ENCODE peak calls at places on chromosomes 12 and 14, in ten cellular contexts. One of them, this sample, is unnamed.

GRCh38 chr14:55446833-55447232 is 6.4 kb upstream of the TBPL2 start:
- DNase-seq in sigmoid colon: no peak
- DNase-seq in RWPE1: peak
- DNase-seq in heart left ventricle: no peak
- DNase-seq in heart right ventricle: no peak
- DNase-seq in upper lobe of right lung: no peak
- DNase-seq in fibroblast of mammary gland: peak
- DNase-seq in GM20000: no peak
- DNase-seq in foreskin keratinocyte: peak
- DNase-seq in progenitor cell of endocrine pancreas: no peak
- DNase-seq in this sample: no peak

GRCh38 chr14:21536395-21537087 is 10.4 kb upstream of the SALL2 start:
- DNase-seq in sigmoid colon: no peak
- DNase-seq in RWPE1: no peak
- DNase-seq in heart left ventricle: no peak
- DNase-seq in heart right ventricle: no peak
- DNase-seq in upper lobe of right lung: no peak
- DNase-seq in fibroblast of mammary gland: no peak
- DNase-seq in GM20000: no peak
- DNase-seq in foreskin keratinocyte: no peak
- DNase-seq in progenitor cell of endocrine pancreas: no peak
- DNase-seq in this sample: no peak

GRCh38 chr12:79187032-79187431 is 322.5 kb downstream of the SYT1 start:
- DNase-seq in sigmoid colon: no peak
- DNase-seq in RWPE1: no peak
- DNase-seq in heart left ventricle: peak
- DNase-seq in heart right ventricle: peak
- DNase-seq in upper lobe of right lung: no peak
- DNase-seq in fibroblast of mammary gland: no peak
- DNase-seq in GM20000: no peak
- DNase-seq in foreskin keratinocyte: no peak
- DNase-seq in progenitor cell of endocrine pancreas: no peak
- DNase-seq in this sample: no peak

GRCh38 chr14:91911474-91912032 is 35.9 kb downstream of the FBLN5 start:
- DNase-seq in sigmoid colon: peak
- DNase-seq in RWPE1: peak
- DNase-seq in heart left ventricle: no peak
- DNase-seq in heart right ventricle: no peak
- DNase-seq in upper lobe of right lung: no peak
- DNase-seq in fibroblast of mammary gland: peak
- DNase-seq in GM20000: peak
- DNase-seq in foreskin keratinocyte: peak
- DNase-seq in progenitor cell of endocrine pancreas: no peak
- DNase-seq in this sample: peak

GRCh38 chr14:73426877-73427276 is 31.5 kb downstream of the NUMB start:
- DNase-seq in sigmoid colon: no peak
- DNase-seq in RWPE1: no peak
- DNase-seq in heart left ventricle: peak
- DNase-seq in heart right ventricle: peak
- DNase-seq in upper lobe of right lung: peak
- DNase-seq in fibroblast of mammary gland: peak
- DNase-seq in GM20000: no peak
- DNase-seq in foreskin keratinocyte: no peak
- DNase-seq in progenitor cell of endocrine pancreas: no peak
- DNase-seq in this sample: no peak

GRCh38 chr12:20520572-20520971 is 152.2 kb downstream of the PDE3A start:
- DNase-seq in sigmoid colon: no peak
- DNase-seq in RWPE1: no peak
- DNase-seq in heart left ventricle: no peak
- DNase-seq in heart right ventricle: no peak
- DNase-seq in upper lobe of right lung: no peak
- DNase-seq in fibroblast of mammary gland: no peak
- DNase-seq in GM20000: no peak
- DNase-seq in foreskin keratinocyte: no peak
- DNase-seq in progenitor cell of endocrine pancreas: no peak
- DNase-seq in this sample: no peak

GRCh38 chr14:68520637-68521556 is 272.0 kb downstream of the ZFP36L1 start:
- DNase-seq in sigmoid colon: no peak
- DNase-seq in RWPE1: peak
- DNase-seq in heart left ventricle: no peak
- DNase-seq in heart right ventricle: no peak
- DNase-seq in upper lobe of right lung: no peak
- DNase-seq in fibroblast of mammary gland: no peak
- DNase-seq in GM20000: no peak
- DNase-seq in foreskin keratinocyte: peak
- DNase-seq in progenitor cell of endocrine pancreas: peak
- DNase-seq in this sample: no peak

GRCh38 chr14:106578479-106578878 is 1052.1 kb downstream of the TMEM121 start:
- DNase-seq in sigmoid colon: no peak
- DNase-seq in RWPE1: no peak
- DNase-seq in heart left ventricle: no peak
- DNase-seq in heart right ventricle: no peak
- DNase-seq in upper lobe of right lung: no peak
- DNase-seq in fibroblast of mammary gland: no peak
- DNase-seq in GM20000: peak
- DNase-seq in foreskin keratinocyte: no peak
- DNase-seq in progenitor cell of endocrine pancreas: no peak
- DNase-seq in this sample: peak

GRCh38 chr12:11838403-11838802 is 188.9 kb downstream of the ETV6 start:
- DNase-seq in sigmoid colon: no peak
- DNase-seq in RWPE1: no peak
- DNase-seq in heart left ventricle: no peak
- DNase-seq in heart right ventricle: no peak
- DNase-seq in upper lobe of right lung: no peak
- DNase-seq in fibroblast of mammary gland: no peak
- DNase-seq in GM20000: no peak
- DNase-seq in foreskin keratinocyte: no peak
- DNase-seq in progenitor cell of endocrine pancreas: no peak
- DNase-seq in this sample: no peak

GRCh38 chr12:47876404-47876960 is 28.3 kb downstream of the VDR start:
- DNase-seq in sigmoid colon: no peak
- DNase-seq in RWPE1: peak
- DNase-seq in heart left ventricle: no peak
- DNase-seq in heart right ventricle: no peak
- DNase-seq in upper lobe of right lung: no peak
- DNase-seq in fibroblast of mammary gland: no peak
- DNase-seq in GM20000: no peak
- DNase-seq in foreskin keratinocyte: peak
- DNase-seq in progenitor cell of endocrine pancreas: no peak
- DNase-seq in this sample: no peak

GRCh38 chr12:26028953-26029740 is 70.7 kb downstream of the RASSF8 start:
- DNase-seq in sigmoid colon: no peak
- DNase-seq in RWPE1: peak
- DNase-seq in heart left ventricle: no peak
- DNase-seq in heart right ventricle: peak
- DNase-seq in upper lobe of right lung: no peak
- DNase-seq in fibroblast of mammary gland: peak
- DNase-seq in GM20000: peak
- DNase-seq in foreskin keratinocyte: no peak
- DNase-seq in progenitor cell of endocrine pancreas: no peak
- DNase-seq in this sample: peak

GRCh38 chr12:5745251-5745888 is 199.7 kb downstream of the ANO2 start:
- DNase-seq in sigmoid colon: no peak
- DNase-seq in RWPE1: peak
- DNase-seq in heart left ventricle: peak
- DNase-seq in heart right ventricle: peak
- DNase-seq in upper lobe of right lung: peak
- DNase-seq in fibroblast of mammary gland: peak
- DNase-seq in GM20000: peak
- DNase-seq in foreskin keratinocyte: no peak
- DNase-seq in progenitor cell of endocrine pancreas: peak
- DNase-seq in this sample: peak

GRCh38 chr12:89016970-89017778 is 335.1 kb downstream of the DUSP6 start:
- DNase-seq in sigmoid colon: peak
- DNase-seq in RWPE1: peak
- DNase-seq in heart left ventricle: peak
- DNase-seq in heart right ventricle: peak
- DNase-seq in upper lobe of right lung: peak
- DNase-seq in fibroblast of mammary gland: peak
- DNase-seq in GM20000: peak
- DNase-seq in foreskin keratinocyte: peak
- DNase-seq in progenitor cell of endocrine pancreas: peak
- DNase-seq in this sample: peak

GRCh38 chr12:93568091-93568490 is 4.4 kb upstream of the SOCS2 start:
- DNase-seq in sigmoid colon: no peak
- DNase-seq in RWPE1: no peak
- DNase-seq in heart left ventricle: no peak
- DNase-seq in heart right ventricle: no peak
- DNase-seq in upper lobe of right lung: no peak
- DNase-seq in fibroblast of mammary gland: no peak
- DNase-seq in GM20000: no peak
- DNase-seq in foreskin keratinocyte: no peak
- DNase-seq in progenitor cell of endocrine pancreas: no peak
- DNase-seq in this sample: no peak

GRCh38 chr12:93569301-93569655 is 3.2 kb upstream of the SOCS2 start:
- DNase-seq in sigmoid colon: no peak
- DNase-seq in RWPE1: no peak
- DNase-seq in heart left ventricle: no peak
- DNase-seq in heart right ventricle: no peak
- DNase-seq in upper lobe of right lung: no peak
- DNase-seq in fibroblast of mammary gland: no peak
- DNase-seq in GM20000: no peak
- DNase-seq in foreskin keratinocyte: no peak
- DNase-seq in progenitor cell of endocrine pancreas: no peak
- DNase-seq in this sample: no peak

GRCh38 chr12:93565760-93566159 is 6.7 kb upstream of the SOCS2 start:
- DNase-seq in sigmoid colon: no peak
- DNase-seq in RWPE1: no peak
- DNase-seq in heart left ventricle: no peak
- DNase-seq in heart right ventricle: no peak
- DNase-seq in upper lobe of right lung: no peak
- DNase-seq in fibroblast of mammary gland: no peak
- DNase-seq in GM20000: no peak
- DNase-seq in foreskin keratinocyte: no peak
- DNase-seq in progenitor cell of endocrine pancreas: no peak
- DNase-seq in this sample: no peak

GRCh38 chr12:93567174-93567573 is 5.3 kb upstream of the SOCS2 start:
- DNase-seq in sigmoid colon: no peak
- DNase-seq in RWPE1: no peak
- DNase-seq in heart left ventricle: no peak
- DNase-seq in heart right ventricle: no peak
- DNase-seq in upper lobe of right lung: no peak
- DNase-seq in fibroblast of mammary gland: no peak
- DNase-seq in GM20000: no peak
- DNase-seq in foreskin keratinocyte: no peak
- DNase-seq in progenitor cell of endocrine pancreas: no peak
- DNase-seq in this sample: no peak

DNA sequence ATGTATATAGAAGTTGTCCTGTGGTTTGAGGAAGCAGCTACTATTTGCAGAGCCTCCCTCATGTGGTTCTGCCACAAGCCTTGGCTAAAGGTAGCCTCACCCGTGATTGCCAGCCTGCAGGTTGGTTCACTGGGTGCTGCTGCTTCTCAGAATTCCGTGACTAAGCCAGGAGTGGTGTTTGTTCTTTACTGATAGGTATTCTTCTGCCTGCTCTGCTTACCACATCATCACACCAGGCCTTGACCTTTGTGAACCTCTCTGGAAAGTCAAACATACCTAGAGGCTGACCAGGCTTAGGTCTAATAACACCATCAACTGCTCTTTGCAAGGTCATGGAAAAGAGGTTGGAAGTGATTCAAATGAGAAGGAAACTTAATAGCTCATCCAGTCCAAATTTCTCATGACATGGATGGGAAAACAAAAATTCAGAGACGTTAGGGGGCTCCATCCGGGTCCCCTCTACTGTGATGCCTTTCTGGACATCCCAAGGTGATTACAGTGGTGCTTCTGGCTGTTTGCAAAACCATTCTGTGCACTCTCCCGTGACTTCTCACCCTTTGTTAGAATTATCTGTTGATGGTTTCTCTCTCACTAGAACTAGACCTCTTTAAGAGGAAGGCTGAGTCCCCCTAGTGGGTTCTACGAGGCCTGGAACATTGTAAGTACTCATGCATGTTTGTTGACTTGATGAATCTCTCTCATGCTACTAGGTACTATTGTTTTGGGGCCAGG is 8.5 kb upstream of the SOCS2 start:
- DNase-seq in sigmoid colon: no peak
- DNase-seq in RWPE1: peak
- DNase-seq in heart left ventricle: no peak
- DNase-seq in heart right ventricle: no peak
- DNase-seq in upper lobe of right lung: no peak
- DNase-seq in fibroblast of mammary gland: peak
- DNase-seq in GM20000: peak
- DNase-seq in foreskin keratinocyte: no peak
- DNase-seq in progenitor cell of endocrine pancreas: no peak
- DNase-seq in this sample: peak
- TF ChIP-seq CTCF in sigmoid colon: no peak
- TF ChIP-seq CTCF in RWPE1: no peak
- TF ChIP-seq CTCF in heart left ventricle: no peak
- TF ChIP-seq CTCF in heart right ventricle: peak
- TF ChIP-seq CTCF in upper lobe of right lung: no peak
- TF ChIP-seq CTCF in fibroblast of mammary gland: peak
- TF ChIP-seq CTCF in GM20000: no peak
- TF ChIP-seq CTCF in foreskin keratinocyte: peak
- TF ChIP-seq CTCF in progenitor cell of endocrine pancreas: peak
- TF ChIP-seq CTCF in this sample: peak

GRCh38 chr12:85755760-85756159 is 80.4 kb downstream of the RASSF9 start:
- DNase-seq in sigmoid colon: no peak
- DNase-seq in RWPE1: no peak
- DNase-seq in heart left ventricle: no peak
- DNase-seq in heart right ventricle: no peak
- DNase-seq in upper lobe of right lung: no peak
- DNase-seq in fibroblast of mammary gland: peak
- DNase-seq in GM20000: no peak
- DNase-seq in foreskin keratinocyte: peak
- DNase-seq in progenitor cell of endocrine pancreas: no peak
- DNase-seq in this sample: no peak
- TF ChIP-seq CTCF in sigmoid colon: no peak
- TF ChIP-seq CTCF in RWPE1: no peak
- TF ChIP-seq CTCF in heart left ventricle: no peak
- TF ChIP-seq CTCF in heart right ventricle: no peak
- TF ChIP-seq CTCF in upper lobe of right lung: no peak
- TF ChIP-seq CTCF in fibroblast of mammary gland: peak
- TF ChIP-seq CTCF in GM20000: no peak
- TF ChIP-seq CTCF in foreskin keratinocyte: peak
- TF ChIP-seq CTCF in progenitor cell of endocrine pancreas: no peak
- TF ChIP-seq CTCF in this sample: no peak

DNA sequence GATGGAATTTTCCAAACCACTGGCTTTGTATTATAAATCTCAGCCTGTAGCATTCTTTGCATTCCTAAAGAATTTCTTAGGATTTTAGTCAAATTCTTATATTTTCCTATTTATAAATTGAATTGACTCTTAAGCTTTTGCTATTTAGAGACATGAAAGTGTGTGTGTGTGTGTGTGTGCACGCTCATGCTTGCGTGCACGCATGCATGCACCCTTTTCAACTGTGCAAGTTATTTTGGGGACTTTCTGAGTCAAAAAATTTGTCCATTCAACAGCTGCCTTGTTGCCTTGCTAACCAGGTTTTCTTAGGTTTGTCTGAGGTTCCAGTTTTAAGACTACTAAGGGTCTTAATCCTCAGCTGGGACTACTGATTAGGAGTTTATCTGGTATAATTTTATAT is 42.6 kb downstream of the GPATCH2L start:
- DNase-seq in sigmoid colon: no peak
- DNase-seq in RWPE1: no peak
- DNase-seq in heart left ventricle: no peak
- DNase-seq in heart right ventricle: no peak
- DNase-seq in upper lobe of right lung: no peak
- DNase-seq in fibroblast of mammary gland: no peak
- DNase-seq in GM20000: peak
- DNase-seq in foreskin keratinocyte: no peak
- DNase-seq in progenitor cell of endocrine pancreas: no peak
- DNase-seq in this sample: peak
- TF ChIP-seq CTCF in sigmoid colon: no peak
- TF ChIP-seq CTCF in RWPE1: no peak
- TF ChIP-seq CTCF in heart left ventricle: no peak
- TF ChIP-seq CTCF in heart right ventricle: no peak
- TF ChIP-seq CTCF in upper lobe of right lung: no peak
- TF ChIP-seq CTCF in fibroblast of mammary gland: no peak
- TF ChIP-seq CTCF in GM20000: no peak
- TF ChIP-seq CTCF in foreskin keratinocyte: no peak
- TF ChIP-seq CTCF in progenitor cell of endocrine pancreas: no peak
- TF ChIP-seq CTCF in this sample: no peak

GRCh38 chr14:24441904-24442239 is 704 bp downstream of the SDR39U1 start:
- DNase-seq in sigmoid colon: no peak
- DNase-seq in RWPE1: peak
- DNase-seq in heart left ventricle: no peak
- DNase-seq in heart right ventricle: no peak
- DNase-seq in upper lobe of right lung: no peak
- DNase-seq in fibroblast of mammary gland: peak
- DNase-seq in GM20000: no peak
- DNase-seq in foreskin keratinocyte: no peak
- DNase-seq in progenitor cell of endocrine pancreas: no peak
- DNase-seq in this sample: no peak
- TF ChIP-seq CTCF in sigmoid colon: no peak
- TF ChIP-seq CTCF in RWPE1: no peak
- TF ChIP-seq CTCF in heart left ventricle: no peak
- TF ChIP-seq CTCF in heart right ventricle: no peak
- TF ChIP-seq CTCF in upper lobe of right lung: no peak
- TF ChIP-seq CTCF in fibroblast of mammary gland: no peak
- TF ChIP-seq CTCF in GM20000: no peak
- TF ChIP-seq CTCF in foreskin keratinocyte: no peak
- TF ChIP-seq CTCF in progenitor cell of endocrine pancreas: no peak
- TF ChIP-seq CTCF in this sample: no peak